ENCODE peak calls at places on chromosomes 4 and X, in eight cellular contexts. J is breast epithelium, X is ovary, D is adrenal gland, U is HepG2, Q is suprapubic skin, H is right lobe of liver, G is body of pancreas. E is an unnamed sample. For H3K4me1, the result is how much of the 10 kb centered on the place peaks cover.

GRCh38 chr4:57945298-57945697 is 835.1 kb upstream of the IGFBP7 start:
- DNase-seq in H (no peak), U (no peak), J (no peak), Q (no peak), G (no peak), X (no peak), D (no peak), E (no peak)

GRCh38 chr4:165194368-165194767 is 13.0 kb upstream of the KLHL2 start:
- DNase-seq in U (no peak), X (no peak), D (no peak), H (no peak), Q (no peak), J (no peak), G (no peak), E (no peak)

GRCh38 chr4:59664771-59665170 is 1535.4 kb upstream of the ADGRL3 start:
- DNase-seq in U (no peak), D (no peak), H (no peak), G (no peak), J (no peak), Q (no peak), X (no peak), E (no peak)

GRCh38 chr4:68367835-68368234 is 17.9 kb upstream of the YTHDC1 start:
- DNase-seq in D (no peak), Q (no peak), X (no peak), U (no peak), H (no peak), J (no peak), G (no peak), E (no peak)

GRCh38 chr4:74365761-74366160 is 816 bp downstream of the EREG start:
- DNase-seq in Q (no peak), H (peak), D (peak), X (no peak), J (no peak), G (peak), U (no peak), E (no peak)

GRCh38 chr4:3820016-3820805 is 54.0 kb downstream of the ADRA2C start:
- DNase-seq in J (no peak), U (no peak), G (no peak), Q (no peak), D (no peak), H (no peak), X (no peak), E (no peak)

GRCh38 chr4:5256416-5256815 is 205.1 kb downstream of the STK32B start:
- DNase-seq in G (no peak), J (no peak), D (no peak), Q (no peak), X (no peak), H (no peak), U (no peak), E (no peak)

GRCh38 chr4:101067383-101067782 is 279.9 kb downstream of the PPP3CA start:
- DNase-seq in Q (no peak), H (no peak), J (no peak), D (no peak), U (no peak), G (no peak), X (no peak), E (no peak)

GRCh38 chr4:139594591-139595185 is 38.7 kb upstream of the SETD7 start:
- DNase-seq in G (no peak), U (no peak), J (no peak), X (no peak), Q (no peak), H (no peak), D (no peak), E (no peak)

GRCh38 chr4:6578221-6578620 is 3.2 kb downstream of the MAN2B2 start:
- DNase-seq in U (no peak), H (no peak), J (no peak), G (no peak), D (no peak), X (no peak), Q (no peak), E (no peak)

GRCh38 chr4:47863486-47863885 is 25.6 kb upstream of the CORIN start:
- DNase-seq in G (no peak), D (no peak), U (no peak), H (no peak), J (no peak), X (no peak), Q (no peak), E (no peak)

GRCh38 chr4:6887591-6888371 is 21.8 kb upstream of the TBC1D14 start:
- DNase-seq in X (no peak), Q (no peak), U (no peak), J (no peak), D (peak), G (no peak), H (no peak), E (no peak)

GRCh38 chr4:65971686-65972085 is 301.4 kb upstream of the EPHA5 start:
- DNase-seq in H (no peak), X (no peak), D (no peak), U (no peak), J (no peak), Q (no peak), G (no peak), E (no peak)

DNA sequence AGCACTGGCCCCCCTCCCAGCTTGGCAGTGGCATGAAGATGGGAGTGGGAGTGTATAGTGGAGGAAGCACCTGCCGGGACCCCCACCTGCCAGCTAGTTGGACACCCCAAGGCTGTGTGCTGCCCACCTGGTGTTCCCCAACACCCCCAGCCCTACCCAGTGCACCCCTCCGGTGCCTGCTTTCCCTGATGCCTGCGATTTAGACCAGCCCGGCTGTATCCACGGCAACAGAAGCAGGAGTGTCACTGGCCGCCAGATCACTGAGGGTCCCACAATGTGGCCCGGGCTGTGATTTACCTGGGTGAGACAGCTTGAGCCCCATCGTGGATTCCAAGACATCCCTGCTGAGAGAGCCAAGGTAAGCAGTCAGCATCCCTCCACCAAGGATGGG is 533 bp downstream of the GPR173 start:
- DNase-seq in G (no peak), U (no peak), X (no peak), J (no peak), H (no peak), D (no peak), Q (no peak), E (no peak)
- H3K4me3 ChIP-seq in G (no peak), U (no peak), X (peak), J (peak), H (no peak), D (no peak), Q (peak), E (no peak)

DNA sequence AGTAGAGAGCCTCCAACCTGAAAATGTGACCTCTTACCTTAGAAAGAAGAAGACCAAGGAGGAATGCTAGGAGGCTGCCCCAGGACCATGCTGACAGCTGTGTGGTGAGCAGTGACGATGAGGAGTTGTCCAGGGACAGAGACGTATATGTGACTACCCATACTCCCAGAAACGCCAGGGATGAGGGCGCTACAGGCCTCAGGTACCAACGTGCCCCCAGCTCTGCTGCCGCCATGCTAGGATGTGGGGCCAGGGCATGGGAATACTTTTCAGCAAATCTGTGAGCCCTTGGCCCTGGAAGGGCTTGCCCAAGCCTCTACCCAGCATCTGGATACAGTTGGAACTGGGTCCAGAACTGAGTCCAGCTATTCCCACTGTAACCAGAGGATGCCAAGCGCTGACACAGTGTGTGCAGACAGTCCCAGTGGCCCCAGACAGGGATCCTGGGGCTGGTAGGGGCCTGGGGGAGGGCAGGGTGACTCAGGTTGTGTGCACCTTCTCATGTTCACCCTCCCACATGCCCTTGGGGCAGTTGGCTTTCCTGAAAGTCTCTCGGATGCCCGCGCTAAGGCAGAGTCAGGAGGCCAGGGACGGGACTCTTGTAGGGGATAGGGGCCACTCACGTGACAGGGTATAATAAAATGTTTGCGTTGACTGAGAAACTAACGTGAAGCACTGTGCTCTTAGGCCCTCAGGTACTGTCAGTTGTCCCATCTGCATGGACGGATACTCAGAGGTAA is 23.9 kb upstream of the FAM193A start:
- DNase-seq in G (no peak), J (no peak), H (no peak), X (no peak), Q (no peak), U (no peak), D (no peak), E (no peak)
- TF ChIP-seq POLR2A in G (no peak), J (no peak), H (no peak), X (no peak), Q (no peak), U (no peak), D (no peak), E (no peak)

GRCh38 chr4:128800305-128800704 is 9.2 kb upstream of the JADE1 start:
- DNase-seq in Q (no peak), J (no peak), X (no peak), D (no peak), U (no peak), G (no peak), H (no peak), E (no peak)
- H3K4me1 ChIP-seq in Q (under half), J (under half), X (under half), D (under half), U (under half), G (under half), H (under half), E (under half)

GRCh38 chrX:41273638-41274037 is 60.3 kb upstream of the DDX3X start:
- DNase-seq in J (no peak), H (no peak), D (no peak), U (no peak), G (no peak), X (no peak), Q (no peak), E (no peak)

GRCh38 chrX:41276661-41277506 is 57.1 kb upstream of the DDX3X start:
- DNase-seq in X (no peak), J (no peak), G (no peak), H (no peak), D (no peak), Q (no peak), U (no peak), E (no peak)

GRCh38 chrX:41275661-41276609 is 58.0 kb upstream of the DDX3X start:
- DNase-seq in D (peak), Q (peak), U (peak), H (peak), G (peak), X (peak), J (peak), E (peak)
- H3K4me3 ChIP-seq in D (no peak), Q (peak), U (peak), H (peak), G (no peak), X (peak), J (peak), E (peak)